ENCODE peak calls at places on chromosomes 16 and 17, in ten cellular contexts. E, R, J, B, L, C, X, T, Z and D are unnamed samples.

GRCh38 chr16:2584742-2585650 is 47.2 kb downstream of the PDPK1 start:
- DNase-seq in E (peak; percentile 55), R (no peak), J (no peak), B (no peak), L (no peak), C (peak; percentile 52), X (no peak), T (peak; percentile 53), Z (no peak), D (peak; percentile 74)

GRCh38 chr17:34997355-34997862 is 17.1 kb downstream of the LIG3 start:
- DNase-seq in E (no peak), R (no peak), J (peak; percentile 68), B (no peak), L (no peak), C (peak; percentile 69), X (no peak), T (no peak), Z (peak; percentile 80), D (peak; percentile 80)

GRCh38 chr17:78903101-78903779 is at the start of gene CEP295NL:
- DNase-seq in E (no peak), R (no peak), J (no peak), B (no peak), L (no peak), C (no peak), X (no peak), T (no peak), Z (peak; percentile 38), D (no peak)

GRCh38 chr16:68257906-68258800 is 6.2 kb upstream of the SLC7A6 start:
- DNase-seq in E (peak; percentile 67), R (no peak), J (no peak), B (no peak), L (no peak), C (no peak), X (peak; percentile 92), T (no peak), Z (peak; percentile 84), D (no peak)

GRCh38 chr17:45311762-45312476 is 4.9 kb downstream of the MAP3K14 start:
- DNase-seq in E (no peak), R (peak; percentile 81), J (no peak), B (no peak), L (no peak), C (peak; percentile 56), X (peak; percentile 51), T (peak; percentile 55), Z (peak; percentile 71), D (no peak)

GRCh38 chr17:1779571-1780074 is 17.8 kb downstream of the SERPINF1 start:
- DNase-seq in E (peak; percentile 85), R (no peak), J (peak; percentile 91), B (no peak), L (no peak), C (peak; percentile 82), X (peak; percentile 73), T (peak; percentile 58), Z (peak; percentile 98), D (peak; percentile 90)

GRCh38 chr17:63647065-63647725 is 25.0 kb downstream of the MAP3K3 start:
- DNase-seq in E (no peak), R (no peak), J (no peak), B (no peak), L (no peak), C (no peak), X (no peak), T (no peak), Z (peak; percentile 48), D (no peak)

GRCh38 chr17:32303861-32304288 is 38.1 kb downstream of the C17orf75 start:
- DNase-seq in E (no peak), R (no peak), J (no peak), B (no peak), L (no peak), C (no peak), X (no peak), T (no peak), Z (peak; percentile 52), D (no peak)

GRCh38 chr17:41918392-41919164 is at the start of gene ACLY:
- DNase-seq in E (peak; percentile 97), R (peak; percentile 99), J (peak; percentile 85), B (peak; percentile 98), L (peak; percentile 70), C (peak; percentile 97), X (peak; percentile 96), T (peak; percentile 97), Z (peak; percentile 96), D (peak; percentile 98)

GRCh38 chr16:4052096-4052495 is 64.1 kb downstream of the ADCY9 start:
- DNase-seq in E (peak; percentile 27), R (no peak), J (no peak), B (no peak), L (no peak), C (no peak), X (no peak), T (no peak), Z (no peak), D (no peak)

GRCh38 chr17:17837380-17837821 is 615 bp upstream of the SREBF1 start:
- DNase-seq in E (no peak), R (no peak), J (peak; percentile 73), B (peak; percentile 52), L (no peak), C (peak; percentile 76), X (no peak), T (no peak), Z (peak; percentile 93), D (no peak)

GRCh38 chr17:80539022-80539421 is 5.6 kb upstream of the RPTOR start:
- DNase-seq in E (no peak), R (no peak), J (no peak), B (peak; percentile 71), L (no peak), C (no peak), X (no peak), T (no peak), Z (no peak), D (no peak)

GRCh38 chr17:72219824-72220473 is 99.1 kb downstream of the SOX9 start:
- DNase-seq in E (no peak), R (no peak), J (no peak), B (no peak), L (no peak), C (no peak), X (no peak), T (no peak), Z (no peak), D (no peak)

GRCh38 chr17:78185981-78186688 is 717 bp downstream of the TK1 start:
- DNase-seq in E (peak; percentile 87), R (no peak), J (no peak), B (peak; percentile 60), L (no peak), C (peak; percentile 50), X (peak; percentile 82), T (peak; percentile 47), Z (peak; percentile 67), D (no peak)

GRCh38 chr17:1031711-1032110 is 34.8 kb downstream of the TIMM22 start:
- DNase-seq in E (no peak), R (no peak), J (no peak), B (no peak), L (no peak), C (peak; percentile 83), X (no peak), T (peak; percentile 85), Z (peak; percentile 44), D (peak; percentile 85)

GRCh38 chr16:78045865-78046581 is 23.7 kb downstream of the CLEC3A start:
- DNase-seq in E (peak; percentile 69), R (peak; percentile 41), J (peak; percentile 4), B (peak; percentile 40), L (no peak), C (peak; percentile 59), X (peak; percentile 18), T (peak; percentile 71), Z (peak; percentile 7), D (peak; percentile 22)

GRCh38 chr16:87945351-87946042 is 5.7 kb upstream of the BANP start:
- DNase-seq in E (no peak), R (no peak), J (peak; percentile 73), B (no peak), L (peak; percentile 36), C (peak; percentile 77), X (no peak), T (peak; percentile 80), Z (peak; percentile 60), D (peak; percentile 83)